ENCODE peak calls at places on chromosome 18, in eight cellular contexts. S, G, D, N, W, J, T and I are unnamed samples.

GRCh38 chr18:4547126-4547525 is 92.0 kb upstream of the DLGAP1 start:
- DNase-seq in N (no peak), D (no peak), G (no peak), J (no peak), S (no peak), W (no peak), T (no peak), I (no peak)

GRCh38 chr18:75132931-75133525 is 75.9 kb downstream of the PTGR3 start:
- DNase-seq in W (no peak), T (peak; percentile 67), J (no peak), G (no peak), D (no peak), S (no peak), N (no peak), I (no peak)

GRCh38 chr18:22517356-22517755 is 99.6 kb upstream of the CTAGE1 start:
- DNase-seq in J (no peak), S (no peak), D (no peak), G (no peak), N (no peak), T (no peak), W (no peak), I (no peak)

GRCh38 chr18:46754661-46755292 is 2.1 kb downstream of the ST8SIA5 start:
- DNase-seq in G (peak; percentile 86), T (no peak), S (peak; percentile 33), N (no peak), W (no peak), D (no peak), J (no peak), I (no peak)

GRCh38 chr18:3903341-3903740 is 453.4 kb downstream of the TGIF1 start:
- DNase-seq in J (no peak), S (no peak), G (no peak), N (peak; percentile 91), D (no peak), T (no peak), W (no peak), I (no peak)

GRCh38 chr18:78774741-78775141 is 204.9 kb upstream of the SALL3 start:
- DNase-seq in N (no peak), G (no peak), W (no peak), T (no peak), D (peak; percentile 35), S (no peak), J (no peak), I (no peak)

GRCh38 chr18:79795446-79795845 is 2.3 kb upstream of the KCNG2 start:
- DNase-seq in N (no peak), D (no peak), J (no peak), T (no peak), G (no peak), S (no peak), W (no peak), I (no peak)

GRCh38 chr18:55302337-55302833 is 285.6 kb downstream of the TCF4 start:
- DNase-seq in N (peak; percentile 50), S (no peak), G (no peak), T (no peak), D (no peak), W (no peak), J (no peak), I (no peak)

GRCh38 chr18:63477972-63478371 is 1.2 kb downstream of the SERPINB5 start:
- DNase-seq in J (no peak), S (no peak), T (no peak), D (no peak), N (peak; percentile 24), W (no peak), G (no peak), I (no peak)
- H3K4me3 ChIP-seq in J (no peak overlapping the region), S (no peak overlapping the region), T (no peak overlapping the region), D (no peak overlapping the region), N (no peak overlapping the region), W (no peak overlapping the region), G (no peak overlapping the region), I (no peak overlapping the region)

DNA sequence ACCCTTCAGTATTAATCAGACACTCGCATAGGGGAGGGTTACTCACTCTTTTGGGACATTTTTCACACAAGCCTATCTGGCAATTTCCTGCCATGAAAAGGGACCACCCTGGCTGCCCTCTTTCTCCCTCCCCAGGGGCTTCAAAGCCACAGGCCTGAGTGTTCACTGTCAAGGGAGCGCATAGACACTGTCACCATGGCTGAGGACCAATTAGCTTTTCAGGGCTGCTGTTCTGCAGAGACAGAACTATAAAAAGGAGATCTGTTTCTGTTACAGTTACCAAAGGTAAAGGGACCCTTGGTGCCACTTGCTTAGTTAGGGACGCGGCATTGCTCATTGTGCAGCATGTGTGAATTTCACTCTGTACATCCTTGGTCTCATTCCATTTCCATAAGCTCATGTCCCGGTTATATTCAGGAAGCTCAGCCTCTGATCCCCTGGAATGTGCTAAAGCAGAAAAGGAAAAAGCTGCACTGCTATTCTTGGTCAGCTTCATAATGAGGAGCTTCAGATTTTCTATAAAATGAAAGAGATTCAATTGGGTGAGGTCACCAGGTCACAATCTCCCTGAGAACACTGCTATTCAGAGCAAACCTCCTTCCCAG is 55.5 kb upstream of the RNF152 start:
- DNase-seq in T (no peak), W (no peak), S (no peak), N (peak; percentile 28), D (no peak), G (no peak), J (no peak), I (no peak)
- H3K27ac ChIP-seq in T (no peak overlapping the region), W (no peak overlapping the region), S (no peak overlapping the region), N (no peak overlapping the region), D (no peak overlapping the region), G (no peak overlapping the region), J (no peak overlapping the region), I (no peak overlapping the region)

DNA sequence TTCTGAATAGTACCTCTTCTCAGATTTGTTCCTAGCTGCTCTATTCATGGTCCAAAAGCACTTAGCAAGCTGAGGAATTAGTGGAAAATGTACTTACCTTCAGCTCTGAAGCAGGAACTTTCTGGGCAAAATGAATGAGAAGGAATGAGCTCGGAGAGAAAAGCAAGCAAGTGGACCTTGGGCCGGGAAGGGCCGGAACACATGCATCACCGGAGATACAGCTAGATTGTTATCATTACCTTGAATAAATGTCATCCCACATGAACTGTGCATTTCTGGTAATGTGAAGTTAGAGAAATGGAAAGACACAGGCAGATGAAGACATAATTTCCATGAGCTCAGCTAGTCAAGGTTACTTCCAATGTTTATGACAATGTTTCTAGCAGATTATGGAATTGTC is at the start of gene MC2R:
- DNase-seq in J (no peak), W (no peak), T (no peak), G (no peak), N (no peak), D (no peak), S (no peak), I (no peak)
- H3K4me3 ChIP-seq in J (no peak within 1 kb of the TSS), W (no peak within 1 kb of the TSS), T (no peak within 1 kb of the TSS), G (no peak within 1 kb of the TSS), N (no peak within 1 kb of the TSS), D (no peak within 1 kb of the TSS), S (no peak within 1 kb of the TSS), I (no peak within 1 kb of the TSS)

DNA sequence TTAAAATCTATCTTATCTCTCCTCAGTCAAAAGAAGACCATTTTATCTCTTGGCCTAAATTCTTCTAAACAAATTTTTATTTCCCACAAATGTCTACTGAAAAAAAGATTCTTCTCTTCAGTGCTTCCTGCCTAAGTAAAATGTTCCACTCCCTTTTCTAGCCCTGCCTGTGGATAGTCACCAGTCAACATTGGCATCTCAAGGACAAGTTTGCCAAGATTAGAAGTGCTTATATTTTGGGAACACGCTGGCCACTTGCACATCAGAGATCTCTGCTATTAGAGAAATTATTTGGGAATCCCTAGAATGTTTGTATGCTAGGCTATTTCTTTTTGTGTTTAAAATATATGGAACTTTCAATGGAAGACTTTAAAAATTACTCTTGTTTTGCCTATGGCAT is 758.2 kb upstream of the CDH7 start:
- DNase-seq in S (no peak), N (no peak), W (no peak), G (no peak), J (no peak), D (no peak), T (no peak), I (no peak)
- H3K27ac ChIP-seq in S (peak overlapping the region; percentile 44), N (no peak overlapping the region), W (no peak overlapping the region), G (no peak overlapping the region), J (no peak overlapping the region), D (no peak overlapping the region), T (no peak overlapping the region), I (no peak overlapping the region)

GRCh38 chr18:5890606-5891360 is 4.5 kb downstream of the TMEM200C start:
- DNase-seq in W (peak; percentile 64), S (no peak), J (no peak), N (no peak), D (peak; percentile 82), G (no peak), T (no peak), I (no peak)
- H3K4me3 ChIP-seq in W (peak overlapping the region; percentile 44), S (peak overlapping the region; percentile 49), J (no peak overlapping the region), N (no peak overlapping the region), D (peak overlapping the region; percentile 12), G (peak overlapping the region; percentile 73), T (peak overlapping the region; percentile 42), I (no peak overlapping the region)